ENCODE peak calls at places on chromosome 20, in five cellular contexts. O is breast epithelium, I is A549, L is HCT116, C is stomach. V is an unnamed sample.

GRCh38 chr20:59579404-59580207 is 24.7 kb upstream of the PHACTR3 start:
- DNase-seq in I (no peak), C (no peak), O (no peak), L (no peak), V (no peak)

GRCh38 chr20:47748851-47749250 is 36.4 kb downstream of the SULF2 start:
- DNase-seq in O (no peak), C (no peak), I (no peak), L (no peak), V (no peak)

GRCh38 chr20:57387463-57387862 is 3.7 kb upstream of the RBM38 start:
- DNase-seq in I (no peak), O (no peak), C (no peak), L (no peak), V (no peak)

GRCh38 chr20:59576216-59576953 is 28.0 kb upstream of the PHACTR3 start:
- DNase-seq in O (no peak), I (no peak), C (no peak), L (no peak), V (no peak)

GRCh38 chr20:57560554-57561355 is at the start of gene PCK1:
- DNase-seq in L (no peak), C (peak), I (peak), O (no peak), V (no peak)

GRCh38 chr20:48190757-48191156 is 405.5 kb upstream of the SULF2 start:
- DNase-seq in C (no peak), L (no peak), I (no peak), O (no peak), V (no peak)

GRCh38 chr20:17017232-17017631 is 209.6 kb upstream of the PCSK2 start:
- DNase-seq in C (no peak), O (no peak), I (no peak), L (no peak), V (no peak)

GRCh38 chr20:4780245-4780644 is 58.5 kb downstream of the PRND start:
- DNase-seq in I (no peak), L (no peak), C (no peak), O (no peak), V (no peak)

GRCh38 chr20:10848810-10849370 is 175.1 kb upstream of the JAG1 start:
- DNase-seq in I (peak), C (no peak), O (no peak), L (peak), V (no peak)

GRCh38 chr20:48903705-48904104 is 17.8 kb upstream of the ARFGEF2 start:
- DNase-seq in C (no peak), O (no peak), I (no peak), L (no peak), V (no peak)

GRCh38 chr20:5078399-5078958 is 41.3 kb downstream of the PCNA start:
- DNase-seq in O (peak), L (no peak), I (peak), C (peak), V (no peak)

GRCh38 chr20:11207749-11208502 is 534.1 kb upstream of the JAG1 start:
- DNase-seq in O (no peak), L (peak), I (peak), C (peak), V (no peak)

GRCh38 chr20:64150756-64151633 is 13.3 kb upstream of the MYT1 start:
- DNase-seq in L (no peak), O (no peak), I (no peak), C (no peak), V (no peak)

GRCh38 chr20:22446613-22447447 is 137.5 kb downstream of the FOXA2 start:
- DNase-seq in I (no peak), L (no peak), O (peak), C (no peak), V (no peak)

GRCh38 chr20:58875541-58876134 is 23.1 kb downstream of the GNAS start:
- DNase-seq in C (no peak), O (no peak), L (no peak), I (no peak), V (peak)

GRCh38 chr20:59994697-59995122 is 36.5 kb downstream of the CDH26 start:
- DNase-seq in C (peak), I (no peak), L (peak), O (peak), V (no peak)

GRCh38 chr20:12941025-12941424 is 67.7 kb upstream of the SPTLC3 start:
- DNase-seq in I (no peak), C (no peak), L (no peak), O (no peak), V (no peak)

GRCh38 chr20:834151-834747 is 734 bp downstream of the FAM110A start:
- DNase-seq in O (no peak), C (no peak), L (no peak), I (no peak), V (no peak)

GRCh38 chr20:57459897-57460663 is 64.9 kb downstream of the CTCFL start:
- DNase-seq in L (no peak), I (no peak), C (no peak), O (no peak), V (no peak)

GRCh38 chr20:62139636-62140035 is 3.6 kb downstream of the PSMA7 start:
- DNase-seq in L (no peak), O (no peak), I (no peak), C (no peak), V (no peak)

GRCh38 chr20:33680681-33681080 is 5.5 kb downstream of the E2F1 start:
- DNase-seq in I (no peak), C (no peak), O (no peak), L (no peak), V (no peak)

GRCh38 chr20:56237337-56237736 is 11.2 kb upstream of the MC3R start:
- DNase-seq in C (no peak), I (no peak), L (no peak), O (no peak), V (no peak)

GRCh38 chr20:2507464-2507863 is 1.3 kb downstream of the ZNF343 start:
- DNase-seq in O (no peak), L (no peak), I (no peak), C (no peak), V (no peak)
- H3K4me3 ChIP-seq in O (peak), L (peak), I (peak), C (peak), V (no peak)

GRCh38 chr20:38152175-38153010 is 12.7 kb downstream of the TGM2 start:
- DNase-seq in L (no peak), I (peak), C (peak), O (no peak), V (no peak)
- TF ChIP-seq POLR2A in L (no peak), I (no peak), C (no peak), O (no peak), V (no peak)

GRCh38 chr20:25039697-25040437 is 18.1 kb downstream of the ACSS1 start:
- DNase-seq in C (peak), I (no peak), L (no peak), O (peak), V (no peak)

GRCh38 chr20:25038103-25038410 is 19.9 kb downstream of the ACSS1 start:
- DNase-seq in I (no peak), C (no peak), O (no peak), L (no peak), V (no peak)

GRCh38 chr20:25038591-25039015 is 19.3 kb downstream of the ACSS1 start:
- DNase-seq in C (no peak), L (no peak), O (no peak), I (no peak), V (no peak)

GRCh38 chr20:25041813-25042530 is 16.0 kb downstream of the ACSS1 start:
- DNase-seq in L (no peak), I (no peak), O (no peak), C (no peak), V (no peak)

GRCh38 chr20:25040438-25040831 is 17.5 kb downstream of the ACSS1 start:
- DNase-seq in C (peak), I (no peak), L (no peak), O (peak), V (no peak)
- H3K4me3 ChIP-seq in C (no peak), I (no peak), L (no peak), O (peak), V (no peak)

DNA sequence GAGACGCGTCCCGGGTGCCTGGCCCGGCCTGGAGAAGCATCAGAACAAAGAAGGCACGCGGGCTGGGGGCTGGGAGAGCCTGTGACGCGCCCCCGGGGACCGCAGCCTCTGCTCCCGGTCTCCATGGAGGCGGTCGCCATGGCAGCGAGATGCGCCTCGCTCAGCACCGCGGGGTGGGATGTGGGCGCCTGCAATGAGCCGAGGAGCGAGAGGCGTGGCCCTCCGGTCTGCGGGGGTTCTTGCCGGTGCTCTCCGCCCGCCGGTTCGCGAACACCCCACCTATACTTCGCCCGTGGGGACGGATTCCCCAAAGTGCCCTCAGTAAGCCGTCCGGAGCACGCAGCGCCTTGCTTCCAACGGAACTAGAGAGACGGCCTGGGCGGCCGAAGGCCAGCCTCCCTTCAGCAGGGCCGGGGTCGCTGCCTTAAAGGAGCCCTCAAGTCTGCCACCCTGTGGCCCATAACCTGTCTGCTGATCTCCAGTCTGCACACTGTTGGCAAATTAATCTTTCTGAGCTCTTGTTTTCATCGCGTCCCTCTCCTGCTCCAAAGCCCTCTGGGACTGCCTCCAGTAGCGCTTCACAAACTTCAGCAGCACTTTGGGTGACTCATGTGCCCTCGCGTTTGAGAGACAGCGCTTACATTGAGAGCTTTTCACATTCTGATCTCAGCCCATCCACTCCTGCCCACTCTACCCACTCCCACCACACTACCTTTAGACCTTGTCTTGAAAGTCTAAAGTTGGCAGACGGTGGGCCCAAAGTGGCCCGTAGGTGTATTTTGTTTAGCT is 983 bp upstream of the ADISSP start:
- DNase-seq in L (peak), C (peak), I (peak), O (peak), V (peak)
- TF ChIP-seq POLR2A in L (no peak), C (no peak), I (peak), O (no peak), V (no peak)

GRCh38 chr20:53579581-53580375 is 13.9 kb downstream of the ZNF217 start:
- DNase-seq in I (no peak), O (no peak), L (no peak), C (peak), V (no peak)

GRCh38 chr20:53580376-53581111 is 13.1 kb downstream of the ZNF217 start:
- DNase-seq in L (no peak), C (peak), I (no peak), O (no peak), V (no peak)

GRCh38 chr20:53581444-53582311 is 12.0 kb downstream of the ZNF217 start:
- DNase-seq in I (no peak), O (no peak), L (no peak), C (peak), V (no peak)

GRCh38 chr20:53578492-53579222 is 15.0 kb downstream of the ZNF217 start:
- DNase-seq in O (no peak), C (peak), I (peak), L (peak), V (no peak)

DNA sequence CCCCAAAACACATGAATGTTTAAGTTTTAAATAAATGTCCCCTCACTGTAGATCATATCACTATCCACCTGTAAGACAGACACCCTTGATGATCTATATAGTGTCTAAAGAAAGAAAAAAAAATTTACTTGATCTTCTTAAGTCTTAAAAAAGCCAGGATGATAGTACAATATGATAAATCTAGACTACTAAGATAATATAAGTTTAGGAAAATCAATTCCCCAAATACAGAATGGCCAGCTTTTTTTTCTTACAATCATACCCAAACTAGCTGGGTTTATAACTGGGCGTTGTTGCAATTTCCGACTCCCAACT is 14.4 kb downstream of the ZNF217 start:
- DNase-seq in C (peak), I (no peak), O (no peak), L (no peak), V (no peak)
- H3K4me3 ChIP-seq in C (no peak), I (peak), O (peak), L (no peak), V (peak)

DNA sequence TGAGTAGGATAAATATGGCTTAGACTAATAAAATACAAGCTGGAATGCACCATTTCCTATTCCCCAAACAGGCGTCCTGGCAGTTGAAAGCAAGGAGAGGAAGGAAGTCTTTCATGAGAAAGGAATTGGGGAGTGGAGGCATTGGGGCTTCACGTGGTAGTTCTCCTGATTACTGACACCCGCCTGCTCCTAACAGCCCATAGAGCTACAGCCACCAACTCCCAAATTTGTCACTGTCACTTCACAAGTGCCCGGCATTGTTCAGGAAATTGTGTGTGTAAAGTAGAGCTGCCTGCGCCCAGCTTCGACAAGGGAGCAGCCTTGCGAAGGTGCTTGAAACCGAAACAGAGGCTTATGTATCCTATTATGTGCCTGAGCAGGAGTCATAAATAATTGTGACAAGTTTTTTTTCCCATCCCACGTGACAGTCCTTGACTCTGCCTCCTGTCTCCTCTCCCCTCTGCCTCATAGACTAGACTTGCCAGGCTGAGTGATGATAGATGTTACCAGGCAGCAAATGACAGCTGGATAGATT is 301.7 kb upstream of the ZFP64 start:
- DNase-seq in L (no peak), C (no peak), I (no peak), O (no peak), V (no peak)
- TF ChIP-seq POLR2A in L (no peak), C (no peak), I (no peak), O (no peak), V (no peak)

DNA sequence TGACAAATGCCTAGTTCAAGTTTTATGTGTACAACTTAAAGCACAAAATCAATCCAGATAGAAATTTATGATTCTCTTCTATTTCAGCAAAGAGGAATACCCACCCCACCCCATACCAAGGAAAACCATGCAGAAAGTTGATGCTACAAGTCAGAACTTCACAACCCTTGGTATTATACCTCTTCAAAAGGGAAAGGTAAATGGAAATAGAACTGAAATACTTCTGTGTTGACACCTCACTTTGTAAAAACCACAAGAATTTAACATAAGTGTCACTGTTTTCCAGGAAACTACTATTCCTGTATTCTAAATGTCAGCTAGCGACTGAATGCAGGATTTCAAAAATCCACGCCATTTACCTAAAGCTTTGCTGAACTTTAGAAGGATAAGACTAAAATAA is 3.7 kb downstream of the CPNE1 start:
- DNase-seq in C (no peak), O (no peak), L (peak), I (no peak), V (no peak)
- H3K4me3 ChIP-seq in C (no peak), O (peak), L (no peak), I (no peak), V (peak)

GRCh38 chr20:23629017-23629541 is 8.7 kb downstream of the CST3 start:
- DNase-seq in I (peak), O (no peak), L (peak), C (peak), V (no peak)
- TF ChIP-seq POLR2A in I (no peak), O (no peak), L (no peak), C (no peak), V (no peak)

GRCh38 chr20:54174452-54175175 is 828 bp upstream of the CYP24A1 start:
- DNase-seq in I (peak), L (no peak), O (no peak), C (no peak), V (no peak)
- H3K4me3 ChIP-seq in I (peak), L (peak), O (peak), C (peak), V (peak)

V was measured in vagina.